ENCODE peak calls at places on chromosomes 16 and 17, in four cellular contexts. M is breast epithelium, O is kidney, W is dorsolateral prefrontal cortex. U is an unnamed sample.

GRCh38 chr17:2484876-2485275 is 26.8 kb downstream of the METTL16 start:
- DNase-seq in M (no peak), O (no peak), W (no peak), U (no peak)

GRCh38 chr17:57440522-57441269 is 184.4 kb downstream of the MSI2 start:
- DNase-seq in O (peak; percentile 88), W (peak; percentile 89), M (peak; percentile 63), U (peak; percentile 52)

GRCh38 chr16:83513006-83513755 is 294.6 kb upstream of the HSBP1 start:
- DNase-seq in W (no peak), M (no peak), O (no peak), U (no peak)

GRCh38 chr16:51705142-51705541 is 554.1 kb upstream of the SALL1 start:
- DNase-seq in W (no peak), M (no peak), O (no peak), U (no peak)

GRCh38 chr16:84324439-84325262 is 30.0 kb downstream of the WFDC1 start:
- DNase-seq in W (no peak), O (no peak), M (no peak), U (no peak)

GRCh38 chr16:23482778-23483177 is 27.5 kb downstream of the GGA2 start:
- DNase-seq in O (no peak), M (no peak), W (no peak), U (no peak)

GRCh38 chr17:63454915-63455314 is 8.8 kb upstream of the CYB561 start:
- DNase-seq in M (no peak), O (no peak), W (no peak), U (no peak)

GRCh38 chr17:2388020-2388704 is 12.7 kb downstream of the MNT start:
- DNase-seq in O (peak; percentile 67), M (no peak), W (no peak), U (no peak)

GRCh38 chr16:64459821-64460220 is 662.0 kb downstream of the CDH11 start:
- DNase-seq in W (peak; percentile 31), O (no peak), M (no peak), U (no peak)

GRCh38 chr16:14050297-14051027 is 20.7 kb upstream of the MRTFB start:
- DNase-seq in M (peak; percentile 54), O (no peak), W (no peak), U (no peak)

GRCh38 chr17:57810740-57811632 is 38.9 kb downstream of the MRPS23 start:
- DNase-seq in O (peak; percentile 93), W (no peak), M (peak; percentile 23), U (no peak)

GRCh38 chr16:3461120-3461519 is 17.6 kb downstream of the NAA60 start:
- DNase-seq in W (no peak), M (no peak), O (peak; percentile 49), U (no peak)

DNA sequence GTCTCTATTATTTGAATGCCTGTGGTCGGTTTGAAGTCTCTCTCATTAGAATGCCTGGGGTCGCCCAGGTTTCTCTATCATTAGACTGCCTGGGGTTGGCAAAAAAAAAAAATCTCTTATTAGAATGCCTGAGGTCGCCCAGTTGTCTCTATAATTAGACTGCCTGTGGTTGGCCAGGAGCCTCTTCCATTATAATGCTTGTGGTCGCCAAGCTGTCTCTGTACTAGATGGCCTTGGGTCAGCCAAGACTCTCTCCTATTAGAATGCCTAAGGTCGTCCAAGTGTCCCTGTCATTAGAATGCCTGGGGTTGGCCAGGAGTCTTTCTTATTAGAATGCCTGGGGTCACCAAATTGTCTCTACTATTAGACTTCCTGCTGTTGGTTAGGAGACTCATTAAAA is 2228.4 kb downstream of the TP53TG3F start:
- DNase-seq in W (no peak), M (no peak), O (no peak), U (no peak)
- H3K27ac ChIP-seq in W (no peak overlapping the region), M (no peak overlapping the region), O (no peak overlapping the region), U (no peak overlapping the region)

DNA sequence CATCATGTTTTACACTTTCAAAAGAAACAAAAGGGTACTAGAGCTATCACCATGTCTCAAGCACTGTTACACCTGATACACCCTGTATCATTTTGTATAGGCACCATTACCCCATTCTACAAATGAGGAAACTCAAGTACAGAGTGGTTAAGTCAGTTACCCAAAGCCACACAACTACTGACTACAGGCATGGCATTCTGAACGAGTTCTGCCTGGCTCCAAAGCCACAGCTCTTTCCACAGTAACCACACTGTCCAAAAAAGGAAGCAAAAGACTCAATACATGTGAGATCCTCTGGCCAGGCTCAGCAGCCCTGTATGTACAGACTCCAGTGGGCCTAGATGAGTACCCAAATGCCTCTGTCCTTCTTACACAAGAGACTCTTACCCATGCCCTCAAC is 4.7 kb downstream of the DYNC1LI2 start:
- DNase-seq in W (no peak), O (no peak), M (no peak), U (no peak)
- H3K27ac ChIP-seq in W (peak overlapping the region; percentile 40), O (no peak overlapping the region), M (peak overlapping the region; percentile 48), U (no peak overlapping the region)

GRCh38 chr16:11560701-11561439 is 25.8 kb downstream of the LITAF start:
- DNase-seq in O (peak; percentile 89), M (no peak), W (no peak), U (no peak)

GRCh38 chr16:11561440-11561797 is 25.3 kb downstream of the LITAF start:
- DNase-seq in M (no peak), W (no peak), O (peak; percentile 35), U (no peak)

GRCh38 chr16:11556214-11556819 is 30.4 kb downstream of the LITAF start:
- DNase-seq in W (no peak), O (peak; percentile 45), M (no peak), U (no peak)

GRCh38 chr16:11556945-11557720 is 29.6 kb downstream of the LITAF start:
- DNase-seq in O (peak; percentile 27), M (no peak), W (no peak), U (no peak)

GRCh38 chr16:11557811-11558210 is 28.9 kb downstream of the LITAF start:
- DNase-seq in O (peak; percentile 48), W (peak; percentile 78), M (no peak), U (peak; percentile 61)
- H3K27ac ChIP-seq in O (peak overlapping the region; percentile 45), W (peak overlapping the region; percentile 93), M (peak overlapping the region; percentile 87), U (peak overlapping the region; percentile 96)

GRCh38 chr17:78332530-78332929 is 27.3 kb downstream of the SOCS3 start:
- DNase-seq in O (no peak), W (no peak), M (no peak), U (no peak)

GRCh38 chr17:78329263-78330059 is 30.4 kb downstream of the SOCS3 start:
- DNase-seq in M (no peak), W (no peak), O (peak; percentile 69), U (no peak)

GRCh38 chr17:78332991-78333390 is 26.9 kb downstream of the SOCS3 start:
- DNase-seq in M (no peak), O (no peak), W (no peak), U (no peak)

GRCh38 chr17:78327880-78328279 is 32.0 kb downstream of the SOCS3 start:
- DNase-seq in W (no peak), O (peak; percentile 39), M (no peak), U (no peak)

DNA sequence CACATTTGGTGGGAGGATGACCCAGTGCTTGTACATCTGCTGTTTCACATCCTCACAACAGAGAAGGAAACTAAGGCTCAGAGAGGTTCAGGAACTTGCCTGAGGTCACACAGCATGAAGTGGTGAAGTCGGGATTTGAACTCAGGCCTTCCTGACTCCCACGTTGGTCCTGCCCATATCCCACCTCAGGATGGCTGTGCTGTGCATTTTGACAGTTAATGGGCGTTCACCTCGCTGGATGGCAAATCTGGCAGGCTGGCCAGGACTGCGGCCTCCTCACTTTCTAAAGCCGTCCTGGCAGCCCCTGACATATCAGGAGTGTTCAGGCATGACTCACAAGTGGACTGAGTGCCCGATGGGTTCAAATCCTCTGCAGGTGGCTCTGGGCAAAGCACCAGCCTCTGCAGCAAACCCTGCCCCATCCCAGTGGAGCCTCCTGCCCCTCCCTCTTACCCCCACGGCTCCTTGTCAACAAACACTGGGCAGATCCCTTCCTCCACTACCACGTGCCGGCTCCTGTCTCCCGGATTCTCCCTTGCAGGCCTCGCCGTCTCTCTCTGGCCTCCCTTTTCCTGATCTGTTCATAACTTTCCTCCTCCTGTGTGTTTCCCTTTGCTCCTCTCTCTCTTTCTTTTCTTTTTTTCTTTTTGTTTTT is 29.2 kb downstream of the SOCS3 start:
- DNase-seq in O (no peak), W (no peak), M (no peak), U (no peak)
- H3K27ac ChIP-seq in O (no peak overlapping the region), W (no peak overlapping the region), M (no peak overlapping the region), U (no peak overlapping the region)

U was measured in caudate nucleus.